ENCODE peak calls at places on chromosomes 13 and 19, in eight cellular contexts. A is bronchial epithelial cell, E is BE2C, S is left lung, Y is choroid plexus epithelial cell, J is ascending aorta, Z is lower leg skin, U is A673. W is an unnamed sample.

GRCh38 chr19:58476498-58477015 is 405 bp downstream of the ZNF446 start:
- DNase-seq in A (no peak), Z (no peak), J (no peak), Y (peak), U (peak), E (peak), S (no peak), W (peak)

GRCh38 chr13:112431734-112432133 is 55.6 kb downstream of the SPACA7 start:
- DNase-seq in Z (no peak), J (no peak), A (no peak), U (no peak), S (no peak), E (no peak), Y (no peak), W (no peak)

GRCh38 chr19:47239610-47240296 is 8.8 kb upstream of the BBC3 start:
- DNase-seq in A (no peak), J (no peak), U (peak), E (peak), Y (peak), S (no peak), Z (peak), W (no peak)

GRCh38 chr13:99261040-99261439 is 2.9 kb upstream of the GPR18 start:
- DNase-seq in Z (no peak), J (no peak), E (peak), Y (no peak), U (peak), S (no peak), A (no peak), W (no peak)

GRCh38 chr13:28137556-28137955 is 789 bp upstream of the PAN3 start:
- DNase-seq in J (no peak), Z (no peak), A (no peak), S (no peak), Y (no peak), E (no peak), U (no peak), W (peak)

GRCh38 chr19:19627716-19628498 is at the start of gene LPAR2:
- DNase-seq in Z (no peak), S (peak), Y (no peak), J (no peak), E (no peak), A (no peak), U (peak), W (peak)

GRCh38 chr19:11064831-11065303 is 24.4 kb upstream of the LDLR start:
- DNase-seq in Y (peak), Z (no peak), A (no peak), S (no peak), U (no peak), E (no peak), J (no peak), W (peak)

GRCh38 chr13:42924290-42924803 is 67.7 kb downstream of the EPSTI1 start:
- DNase-seq in E (no peak), U (no peak), J (no peak), Z (no peak), S (no peak), Y (no peak), A (no peak), W (no peak)

GRCh38 chr19:17390665-17391370 is 3.2 kb downstream of the CCDC194 start:
- DNase-seq in S (peak), Y (peak), J (peak), U (peak), E (peak), A (peak), Z (peak), W (peak)

GRCh38 chr19:12967907-12968306 is 1.5 kb upstream of the DAND5 start:
- DNase-seq in S (no peak), Z (no peak), A (peak), Y (no peak), E (no peak), J (no peak), U (no peak), W (no peak)

GRCh38 chr13:99403458-99403971 is 96.3 kb upstream of the GPR183 start:
- DNase-seq in Z (peak), A (no peak), U (no peak), J (no peak), Y (no peak), S (no peak), E (no peak), W (no peak)

GRCh38 chr19:10259162-10259905 is 7.3 kb downstream of the MRPL4 start:
- DNase-seq in J (peak), S (peak), A (peak), E (peak), Z (peak), U (peak), Y (peak), W (peak)

GRCh38 chr19:8050274-8051096 is 2.1 kb upstream of the CCL25 start:
- DNase-seq in E (peak), A (peak), S (peak), J (peak), Z (peak), Y (peak), U (peak), W (peak)

GRCh38 chr13:74288361-74288911 is 154.2 kb upstream of the KLF12 start:
- DNase-seq in A (peak), S (no peak), J (no peak), U (peak), Z (peak), E (peak), Y (no peak), W (no peak)

GRCh38 chr13:91155512-91156114 is 191.9 kb upstream of the MIR17HG start:
- DNase-seq in E (no peak), Y (no peak), A (peak), J (no peak), Z (no peak), U (no peak), S (no peak), W (no peak)

DNA sequence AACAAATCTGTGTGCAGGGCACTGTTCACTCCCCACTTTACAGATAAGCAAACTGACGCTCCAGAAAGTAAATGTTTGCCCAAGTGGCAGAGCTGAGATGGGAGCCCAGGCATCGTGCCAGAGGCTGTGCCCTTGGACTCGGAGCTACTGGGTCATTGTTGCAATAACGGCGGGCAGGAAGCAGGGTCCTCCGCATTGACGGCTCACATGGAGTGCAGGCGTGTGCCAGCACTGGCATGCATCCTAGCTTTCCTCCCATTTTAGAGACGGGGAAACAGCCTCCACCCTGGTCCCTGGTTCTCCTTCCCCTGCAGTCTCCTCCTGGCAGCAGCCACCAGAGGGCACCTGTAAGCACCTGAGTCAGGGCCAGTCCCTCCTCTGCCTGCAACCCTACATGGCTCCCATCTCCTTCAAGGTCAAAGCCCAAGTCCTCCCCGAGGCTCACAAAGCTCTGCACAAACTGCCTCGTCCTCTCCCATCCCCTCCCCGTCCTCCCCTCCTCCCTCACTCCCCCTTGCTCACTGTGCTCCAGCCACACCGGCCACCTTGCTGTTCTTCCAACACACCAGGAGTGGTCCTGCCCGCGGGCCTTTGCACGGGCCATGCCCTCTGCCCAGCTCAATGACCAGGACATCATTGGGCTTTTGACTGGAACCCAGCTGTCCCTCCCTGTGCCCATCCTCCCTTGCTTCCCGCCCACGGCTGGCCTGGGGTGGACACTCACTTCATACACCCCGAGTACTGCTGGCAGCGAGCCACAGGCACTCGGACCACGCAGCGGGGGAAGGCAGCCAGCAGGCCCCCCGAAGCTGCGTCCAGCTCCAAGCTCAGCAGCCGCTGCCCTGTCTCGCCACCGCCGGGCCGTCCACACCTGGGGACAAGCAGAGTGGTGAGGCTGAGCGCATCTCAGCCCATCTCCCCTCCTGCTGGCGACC is 7.7 kb upstream of the LRG1 start:
- DNase-seq in S (peak), U (no peak), E (peak), J (no peak), Y (no peak), Z (no peak), A (no peak), W (peak)
- TF ChIP-seq CTCF in S (peak), U (peak), E (peak), J (no peak), Y (peak), Z (no peak), A (peak), W (peak)

GRCh38 chr13:62246581-62246980 is 830.9 kb upstream of the PCDH20 start:
- DNase-seq in S (no peak), A (no peak), J (no peak), E (no peak), Y (no peak), U (no peak), Z (no peak), W (no peak)
- TF ChIP-seq CTCF in S (no peak), A (no peak), J (no peak), E (no peak), Y (no peak), U (no peak), Z (no peak), W (no peak)

DNA sequence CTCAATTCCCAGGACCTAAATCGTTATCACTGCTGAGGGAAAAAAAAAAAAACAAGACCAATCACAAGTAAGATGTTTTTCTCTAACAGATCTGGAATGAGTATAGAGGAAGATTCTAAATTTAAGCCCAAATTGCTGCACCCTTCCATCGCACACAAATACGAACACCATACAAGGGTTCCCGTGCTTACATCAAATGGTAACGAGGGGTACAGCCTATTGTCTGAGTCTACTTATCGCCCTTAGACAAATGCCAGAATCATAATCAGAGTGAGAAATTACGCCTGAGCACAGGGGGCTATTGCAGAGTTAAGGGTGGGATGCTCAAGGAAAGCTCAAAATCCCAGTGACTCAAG is 610 bp downstream of the ZC3H13 start:
- DNase-seq in J (no peak), U (no peak), E (no peak), Z (no peak), A (no peak), Y (peak), S (no peak), W (no peak)
- TF ChIP-seq CTCF in J (no peak), U (no peak), E (no peak), Z (no peak), A (no peak), Y (no peak), S (no peak), W (no peak)

DNA sequence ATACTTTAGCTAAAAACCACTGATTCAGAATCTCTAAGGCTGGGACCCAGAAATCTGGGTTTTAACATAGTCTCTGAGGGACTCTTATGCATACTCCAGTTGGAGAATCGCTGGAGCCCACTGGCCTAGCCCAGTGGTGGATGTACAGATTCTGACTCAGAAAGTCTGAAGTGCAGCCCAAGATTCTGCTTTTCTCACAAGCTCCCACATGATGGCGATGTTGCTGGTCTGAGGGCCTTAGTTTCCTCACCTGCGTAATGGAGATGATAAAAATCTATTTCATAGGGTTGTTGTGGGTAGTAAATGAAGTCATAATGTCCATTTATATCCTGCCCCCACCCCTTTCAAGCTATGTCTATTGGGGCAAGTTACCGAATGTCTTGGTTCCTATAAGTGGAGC is 7.7 kb upstream of the CDADC1 start:
- DNase-seq in Z (no peak), A (peak), J (no peak), Y (peak), U (peak), S (no peak), E (no peak), W (peak)
- TF ChIP-seq CTCF in Z (no peak), A (peak), J (no peak), Y (peak), U (peak), S (no peak), E (peak), W (peak)

DNA sequence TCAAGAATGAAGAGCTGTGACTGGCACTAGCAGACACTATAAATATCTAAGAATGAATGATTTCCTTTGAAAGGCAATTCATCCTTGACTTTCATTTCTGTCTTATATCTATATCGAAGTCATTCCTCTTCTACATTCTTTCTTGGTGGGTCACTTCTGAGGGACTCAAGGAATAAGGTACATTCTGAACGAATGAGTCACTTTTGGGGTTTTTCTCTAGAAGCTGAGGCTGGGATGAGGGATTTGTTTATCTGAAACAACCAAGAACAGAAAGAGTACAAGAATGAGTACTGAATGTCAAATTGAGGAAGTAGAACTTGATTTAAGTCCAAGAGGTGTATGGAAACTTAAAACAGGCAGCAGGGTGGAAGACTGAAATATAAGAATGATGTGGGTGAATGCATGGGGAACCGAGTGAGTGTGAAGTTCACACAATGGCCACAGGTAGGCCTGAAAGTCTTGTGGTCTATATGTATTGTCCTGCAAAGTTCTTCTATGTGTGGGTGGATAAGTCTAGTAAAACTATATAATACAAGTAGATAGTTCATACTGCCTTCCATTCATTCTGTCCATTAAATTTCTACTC is 343.9 kb downstream of the OXGR1 start:
- DNase-seq in J (no peak), S (no peak), A (peak), E (no peak), Y (peak), Z (no peak), U (no peak), W (peak)
- TF ChIP-seq CTCF in J (no peak), S (no peak), A (no peak), E (no peak), Y (peak), Z (no peak), U (no peak), W (peak)

DNA sequence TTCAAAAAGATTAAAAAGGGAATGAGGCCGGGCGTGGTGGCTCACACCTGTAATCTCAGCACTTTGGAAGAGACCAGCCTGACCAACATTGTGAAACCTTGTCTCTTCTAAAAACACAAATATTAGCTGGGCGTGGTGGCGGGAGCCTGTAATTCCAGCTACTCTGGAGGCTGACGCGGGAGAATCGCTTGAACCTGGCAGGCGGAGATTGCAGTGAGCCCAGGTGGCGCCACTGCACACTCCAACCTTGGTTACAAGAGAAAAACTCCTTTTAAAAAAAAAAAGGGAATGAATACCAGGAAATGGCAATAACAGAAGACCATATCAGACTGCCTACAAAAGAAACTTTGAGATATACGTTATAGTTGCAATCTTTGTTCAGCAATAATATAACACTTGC is 1244.5 kb downstream of the PCDH9 start:
- DNase-seq in J (no peak), Z (no peak), A (no peak), Y (no peak), E (peak), S (no peak), U (no peak), W (no peak)
- TF ChIP-seq CTCF in J (no peak), Z (no peak), A (no peak), Y (no peak), E (peak), S (no peak), U (peak), W (no peak)

DNA sequence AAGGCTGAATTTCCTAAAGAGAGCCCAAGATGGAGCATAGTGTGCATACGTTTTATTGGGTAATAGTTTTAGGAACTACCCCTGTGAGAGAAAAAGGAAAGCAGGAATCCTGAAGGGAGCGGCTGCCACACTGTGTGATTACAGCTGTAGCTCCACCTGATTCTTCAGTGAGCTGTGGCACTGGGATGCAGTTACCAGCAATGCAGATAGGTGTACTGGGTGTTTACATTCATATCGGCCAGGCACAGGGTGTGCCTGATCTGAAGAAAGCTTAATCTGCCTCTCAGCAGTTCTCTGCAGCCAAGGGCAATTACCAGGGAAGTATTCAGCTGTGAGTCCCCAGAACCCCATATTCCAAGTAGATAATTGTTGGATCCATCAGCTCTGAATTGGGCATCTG is 1541.8 kb downstream of the EFNB2 start:
- DNase-seq in E (no peak), Y (no peak), Z (no peak), J (no peak), A (no peak), S (no peak), U (no peak), W (no peak)
- TF ChIP-seq CTCF in E (peak), Y (no peak), Z (no peak), J (no peak), A (no peak), S (no peak), U (no peak), W (no peak)

DNA sequence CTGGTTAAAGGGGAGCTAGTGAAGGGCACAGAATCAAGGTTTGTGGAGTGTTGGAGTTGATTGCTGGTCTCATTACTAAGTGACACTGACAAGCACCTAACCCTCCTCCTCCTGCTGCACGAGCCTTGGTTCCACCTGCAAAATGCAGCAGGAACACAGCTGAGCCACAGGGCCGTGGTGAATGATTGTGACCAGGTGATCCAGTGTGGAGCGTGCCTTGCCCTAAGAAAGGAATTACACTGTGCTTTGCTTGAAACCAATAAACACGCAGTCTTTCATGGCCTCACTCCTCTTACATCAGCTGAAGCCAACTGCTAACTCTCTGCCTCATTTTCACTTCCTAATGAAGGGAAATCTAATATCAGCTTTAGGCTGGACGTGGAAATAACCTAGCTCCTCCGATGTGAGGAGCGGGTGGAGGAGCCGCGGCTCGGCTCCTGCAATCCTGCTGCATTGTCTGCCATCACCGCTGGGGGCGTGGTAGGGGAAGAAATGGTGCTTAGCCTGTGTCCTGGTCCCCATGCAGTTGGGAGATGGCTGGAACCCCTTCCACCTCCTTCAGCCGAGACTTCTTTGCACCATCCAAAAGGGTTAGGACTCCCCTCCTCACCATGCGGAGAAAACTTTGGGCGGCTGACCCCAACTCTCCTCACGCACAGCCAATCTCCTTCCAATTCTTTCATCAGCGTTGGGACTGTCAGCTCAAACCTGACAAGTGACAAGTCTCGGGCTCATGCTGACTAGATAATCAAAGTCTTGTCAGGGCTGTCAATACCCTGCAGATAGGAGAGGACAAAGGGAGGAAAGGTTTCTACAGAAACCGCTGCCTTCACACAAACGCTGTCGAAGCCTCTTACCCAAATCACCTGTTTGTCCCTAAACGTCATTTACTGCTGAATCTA is 427.9 kb downstream of the ZNF536 start:
- DNase-seq in E (peak), Y (no peak), S (peak), Z (peak), U (no peak), A (peak), J (no peak), W (no peak)
- TF ChIP-seq CTCF in E (peak), Y (peak), S (peak), Z (no peak), U (peak), A (peak), J (no peak), W (no peak)

DNA sequence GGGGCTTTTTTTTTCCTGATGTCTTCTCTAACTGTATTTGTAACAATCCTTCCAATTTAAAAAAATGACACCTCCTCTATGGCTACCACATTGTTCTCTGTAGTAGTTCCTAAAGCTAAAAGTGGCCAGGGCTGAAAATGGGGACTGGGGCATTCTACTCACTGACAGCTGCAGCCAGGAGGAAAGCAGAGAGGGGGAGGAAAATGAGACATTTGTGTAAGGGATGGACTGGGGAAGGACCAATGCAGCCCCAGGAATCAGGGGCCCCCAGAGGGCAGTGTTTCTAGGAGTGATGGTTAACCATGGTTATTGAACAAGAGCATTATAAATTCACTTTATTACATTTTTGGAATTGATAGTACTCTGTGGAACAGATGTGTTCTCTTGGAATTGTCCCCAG is 34.3 kb upstream of the C1QTNF9 start:
- DNase-seq in Z (no peak), J (no peak), Y (no peak), A (no peak), S (no peak), U (peak), E (no peak), W (no peak)
- TF ChIP-seq CTCF in Z (no peak), J (no peak), Y (peak), A (no peak), S (no peak), U (peak), E (no peak), W (no peak)